ENCODE peak calls at places on chromosomes 12 and 14, in nine cellular contexts. D is dermis microvascular lymphatic vessel endothelial cell; S is right atrium auricular region; A is activated naive CD4-positive, alpha-beta T cell; C is stimulated activated CD4-positive, alpha-beta T cell treated with anti-CD3 and anti-CD28 coated beads, Interleukin-1b, Interleukin-23, amount 100 ng/mL, for 24 hours; F is cardiac fibroblast; I is NCI-H1930; H is OCI-M1; V is T-helper 9 cell. W is an unnamed sample.

GRCh38 chr12:67943295-67943892 is 45.9 kb upstream of the IFNG-AS1 start:
- DNase-seq in V (peak), A (peak), S (peak), D (peak), I (peak), H (peak), C (peak), F (peak), W (no peak)

GRCh38 chr14:45679852-45680251 is 426.9 kb upstream of the MIS18BP1 start:
- DNase-seq in C (no peak), S (no peak), I (no peak), D (peak), V (no peak), F (peak), A (no peak), H (no peak), W (no peak)

GRCh38 chr12:106588771-106589170 is 6.0 kb downstream of the RFX4 start:
- DNase-seq in D (no peak), S (no peak), H (no peak), I (no peak), A (no peak), C (no peak), V (no peak), F (no peak), W (no peak)

GRCh38 chr12:103855036-103855712 is 14.1 kb upstream of the NT5DC3 start:
- DNase-seq in I (no peak), F (peak), H (no peak), A (no peak), S (no peak), C (no peak), V (no peak), D (no peak), W (no peak)

GRCh38 chr14:22929848-22930364 is 730 bp upstream of the PRMT5 start:
- DNase-seq in F (no peak), C (no peak), A (no peak), H (no peak), I (no peak), V (no peak), D (no peak), S (no peak), W (no peak)

GRCh38 chr12:5965950-5966383 is 20.9 kb upstream of the ANO2 start:
- DNase-seq in H (peak), A (peak), I (peak), D (no peak), F (peak), V (peak), S (no peak), C (peak), W (no peak)

GRCh38 chr12:47504775-47505446 is 200.9 kb downstream of the RPAP3 start:
- DNase-seq in D (no peak), S (no peak), I (no peak), V (no peak), H (peak), A (no peak), F (peak), C (no peak), W (no peak)

GRCh38 chr12:23356927-23357708 is 592.4 kb downstream of the SOX5 start:
- DNase-seq in I (no peak), C (no peak), D (no peak), H (no peak), S (no peak), A (no peak), F (no peak), V (no peak), W (no peak)

GRCh38 chr14:68379510-68380303 is 413.2 kb downstream of the ZFP36L1 start:
- DNase-seq in D (peak), H (no peak), V (peak), I (no peak), F (no peak), S (no peak), A (no peak), C (no peak), W (no peak)

GRCh38 chr12:15684896-15685658 is 104.1 kb downstream of the EPS8 start:
- DNase-seq in C (no peak), I (no peak), S (no peak), F (no peak), A (no peak), H (peak), D (no peak), V (no peak), W (no peak)

GRCh38 chr12:80187660-80188090 is 88.3 kb downstream of the OTOGL start:
- DNase-seq in C (no peak), H (peak), I (no peak), D (peak), A (no peak), S (no peak), F (peak), V (no peak), W (no peak)

GRCh38 chr14:72476657-72477499 is 417.0 kb downstream of the DPF3 start:
- DNase-seq in D (no peak), I (no peak), F (peak), S (peak), V (peak), C (peak), A (no peak), H (peak), W (no peak)

GRCh38 chr12:3030821-3031415 is 46.3 kb upstream of the TSPAN9 start:
- DNase-seq in H (no peak), V (no peak), F (no peak), S (no peak), D (no peak), A (no peak), I (no peak), C (no peak), W (no peak)

GRCh38 chr14:53295985-53296582 is 143.0 kb upstream of the DDHD1 start:
- DNase-seq in A (no peak), V (no peak), I (no peak), S (no peak), H (peak), C (peak), D (peak), F (peak), W (no peak)

GRCh38 chr12:94109154-94109553 is 39.2 kb upstream of the PLXNC1 start:
- DNase-seq in H (peak), A (no peak), S (no peak), V (no peak), D (no peak), F (peak), I (no peak), C (no peak), W (no peak)

GRCh38 chr12:3496964-3497363 is 6.0 kb downstream of the PRMT8 start:
- DNase-seq in A (no peak), C (no peak), S (no peak), I (no peak), V (no peak), H (peak), F (no peak), D (no peak), W (no peak)

GRCh38 chr12:13661005-13661887 is 320.2 kb downstream of the GRIN2B start:
- DNase-seq in S (peak), A (no peak), F (peak), D (peak), V (no peak), H (peak), C (no peak), I (peak), W (no peak)

GRCh38 chr12:101866615-101867373 is 10.6 kb upstream of the DRAM1 start:
- DNase-seq in H (no peak), C (no peak), I (no peak), A (no peak), D (no peak), S (no peak), V (no peak), F (no peak), W (no peak)

GRCh38 chr12:105330938-105331804 is 680 bp downstream of the C12orf75 start:
- DNase-seq in V (peak), C (no peak), F (no peak), D (no peak), A (peak), H (no peak), I (no peak), S (no peak), W (no peak)

GRCh38 chr14:70644016-70644415 is 2.3 kb downstream of the TTC9 start:
- DNase-seq in V (no peak), H (no peak), D (no peak), S (no peak), F (no peak), I (no peak), A (no peak), C (no peak), W (no peak)

GRCh38 chr12:104576178-104576778 is 119.5 kb downstream of the CHST11 start:
- DNase-seq in D (no peak), H (no peak), I (no peak), C (no peak), S (no peak), A (no peak), V (no peak), F (no peak), W (no peak)

GRCh38 chr12:131250028-131250950 is 296.6 kb downstream of the ADGRD1 start:
- DNase-seq in S (no peak), V (no peak), A (no peak), D (no peak), I (no peak), F (no peak), H (no peak), C (no peak), W (no peak)

GRCh38 chr14:84272290-84272721 is 1257.6 kb upstream of the FLRT2 start:
- DNase-seq in H (peak), F (peak), V (no peak), C (no peak), S (no peak), A (no peak), I (no peak), D (no peak), W (no peak)

GRCh38 chr12:129351481-129351880 is 498.2 kb downstream of the GLT1D1 start:
- DNase-seq in A (no peak), I (no peak), V (no peak), F (no peak), S (no peak), D (no peak), C (no peak), H (no peak), W (no peak)

GRCh38 chr12:94172973-94173372 is 24.6 kb downstream of the PLXNC1 start:
- DNase-seq in S (no peak), A (no peak), H (no peak), C (no peak), I (no peak), F (peak), D (no peak), V (no peak), W (no peak)

GRCh38 chr12:98182791-98183190 is 332.6 kb upstream of the TMPO start:
- DNase-seq in H (no peak), F (no peak), S (no peak), D (no peak), V (no peak), I (no peak), A (no peak), C (no peak), W (no peak)

GRCh38 chr12:94941440-94941862 is 62.0 kb downstream of the NDUFA12 start:
- DNase-seq in V (peak), C (peak), H (no peak), A (no peak), F (peak), S (peak), I (no peak), D (peak), W (no peak)

GRCh38 chr12:132133952-132134652 is 10.0 kb downstream of the DDX51 start:
- DNase-seq in V (no peak), D (no peak), F (no peak), S (no peak), C (no peak), H (no peak), A (no peak), I (no peak), W (no peak)

GRCh38 chr12:73220951-73221350 is 948.8 kb downstream of the TRHDE start:
- DNase-seq in I (no peak), F (no peak), H (no peak), V (no peak), A (no peak), D (no peak), C (no peak), S (no peak), W (no peak)

GRCh38 chr12:132282950-132283771 is 46.2 kb downstream of the GALNT9 start:
- DNase-seq in A (peak), H (no peak), C (no peak), V (no peak), I (no peak), S (no peak), F (no peak), D (no peak), W (no peak)

GRCh38 chr14:24411468-24412454 is 13.0 kb downstream of the NYNRIN start:
- DNase-seq in A (no peak), F (peak), V (no peak), S (peak), H (peak), I (no peak), D (no peak), C (no peak), W (no peak)

GRCh38 chr14:24871302-24871701 is 178.6 kb downstream of the STXBP6 start:
- DNase-seq in C (no peak), I (no peak), H (no peak), F (peak), D (no peak), S (no peak), V (no peak), A (no peak), W (no peak)

GRCh38 chr12:52080403-52081201 is 1.1 kb downstream of the SMIM41 start:
- DNase-seq in D (no peak), S (no peak), V (no peak), A (no peak), I (no peak), C (no peak), F (no peak), H (no peak), W (no peak)

GRCh38 chr14:105249175-105250007 is 1.1 kb downstream of the BTBD6 start:
- DNase-seq in V (peak), H (no peak), S (peak), C (no peak), I (no peak), F (peak), A (no peak), D (no peak), W (no peak)

GRCh38 chr12:104276192-104277131 is 27.1 kb upstream of the EID3 start:
- DNase-seq in D (no peak), C (no peak), A (no peak), F (no peak), H (peak), V (no peak), I (no peak), S (no peak), W (no peak)

GRCh38 chr14:53953002-53953827 is 3.4 kb downstream of the BMP4 start:
- DNase-seq in A (no peak), D (peak), S (peak), V (no peak), C (no peak), I (peak), H (no peak), F (peak), W (no peak)